ENCODE peak calls at places on chromosomes 16 and 17, in seven cellular contexts. B is HepG2, Z is SK-N-SH, M is GM12878, J is K562, P is H1, R is HCT116. Q is an unnamed sample.

GRCh38 chr16:24378999-24379398 is 122.9 kb downstream of the CACNG3 start:
- DNase-seq in B (no peak), Z (no peak), M (no peak), J (no peak), P (no peak), R (no peak), Q (no peak)

GRCh38 chr16:89139907-89140361 is 31.6 kb upstream of the CDH15 start:
- DNase-seq in B (no peak), Z (no peak), M (no peak), J (no peak), P (no peak), R (no peak), Q (no peak)

GRCh38 chr16:3021449-3022207 is 1.5 kb downstream of the TNFRSF12A start:
- DNase-seq in B (peak; percentile 68), Z (peak; percentile 86), M (no peak), J (peak; percentile 84), P (peak; percentile 81), R (peak; percentile 82), Q (peak; percentile 75)

GRCh38 chr17:62700964-62701705 is 73.7 kb downstream of the MRC2 start:
- DNase-seq in B (no peak), Z (no peak), M (no peak), J (no peak), P (no peak), R (no peak), Q (no peak)

GRCh38 chr17:19024101-19025078 is 19.8 kb upstream of the FAM83G start:
- DNase-seq in B (no peak), Z (no peak), M (no peak), J (no peak), P (no peak), R (no peak), Q (peak; percentile 16)

GRCh38 chr16:1212616-1213194 is 12.4 kb downstream of the TPSG1 start:
- DNase-seq in B (no peak), Z (no peak), M (no peak), J (no peak), P (no peak), R (no peak), Q (no peak)

GRCh38 chr16:13852827-13853226 is 67.1 kb upstream of the ERCC4 start:
- DNase-seq in B (no peak), Z (no peak), M (no peak), J (no peak), P (no peak), R (no peak), Q (no peak)

GRCh38 chr17:79325707-79326106 is 251.1 kb downstream of the ENGASE start:
- DNase-seq in B (no peak), Z (no peak), M (no peak), J (peak; percentile 37), P (no peak), R (no peak), Q (peak; percentile 61)

GRCh38 chr17:7613769-7614421 is 802 bp downstream of the FXR2 start:
- DNase-seq in B (no peak), Z (no peak), M (no peak), J (no peak), P (no peak), R (no peak), Q (no peak)

GRCh38 chr17:27446569-27447301 is 9.5 kb upstream of the KSR1 start:
- DNase-seq in B (no peak), Z (peak; percentile 54), M (no peak), J (peak; percentile 78), P (no peak), R (no peak), Q (no peak)

GRCh38 chr17:69159418-69159817 is 17.7 kb upstream of the ABCA6 start:
- DNase-seq in B (no peak), Z (no peak), M (no peak), J (no peak), P (no peak), R (no peak), Q (no peak)

GRCh38 chr16:68539704-68540370 is 746 bp downstream of the ZFP90 start:
- DNase-seq in B (no peak), Z (no peak), M (no peak), J (no peak), P (no peak), R (no peak), Q (peak; percentile 16)

GRCh38 chr17:78107457-78107856 is 21.1 kb downstream of the TMC6 start:
- DNase-seq in B (no peak), Z (no peak), M (no peak), J (no peak), P (no peak), R (no peak), Q (no peak)

GRCh38 chr17:31431098-31431794 is 39.8 kb downstream of the RAB11FIP4 start:
- DNase-seq in B (no peak), Z (no peak), M (no peak), J (no peak), P (no peak), R (no peak), Q (no peak)

GRCh38 chr16:15788846-15789239 is 68.0 kb downstream of the MYH11 start:
- DNase-seq in B (no peak), Z (no peak), M (no peak), J (no peak), P (no peak), R (no peak), Q (no peak)

GRCh38 chr16:86215233-86215978 is 294.9 kb upstream of the FOXF1 start:
- DNase-seq in B (no peak), Z (no peak), M (no peak), J (no peak), P (no peak), R (no peak), Q (no peak)

GRCh38 chr17:78716814-78717393 is 65.2 kb downstream of the CYTH1 start:
- DNase-seq in B (no peak), Z (peak; percentile 82), M (no peak), J (no peak), P (no peak), R (no peak), Q (no peak)

GRCh38 chr17:81037783-81038733 is 3.1 kb downstream of the BAIAP2 start:
- DNase-seq in B (no peak), Z (no peak), M (no peak), J (no peak), P (no peak), R (no peak), Q (peak; percentile 61)

GRCh38 chr17:29008591-29008990 is 2.8 kb upstream of the SEZ6 start:
- DNase-seq in B (peak; percentile 14), Z (no peak), M (no peak), J (no peak), P (no peak), R (no peak), Q (no peak)

GRCh38 chr16:89264800-89265550 is 47.5 kb downstream of the ZNF778 start:
- DNase-seq in B (no peak), Z (no peak), M (no peak), J (no peak), P (no peak), R (no peak), Q (no peak)

GRCh38 chr16:86590501-86591144 is 12.3 kb downstream of the FOXL1 start:
- DNase-seq in B (peak; percentile 32), Z (no peak), M (no peak), J (no peak), P (no peak), R (no peak), Q (peak; percentile 15)

GRCh38 chr17:73340093-73340596 is 28.3 kb upstream of the CDC42EP4 start:
- DNase-seq in B (peak; percentile 88), Z (no peak), M (peak; percentile 42), J (no peak), P (no peak), R (peak; percentile 71), Q (no peak)

GRCh38 chr17:65345261-65346060 is 208.3 kb downstream of the RGS9 start:
- DNase-seq in B (no peak), Z (no peak), M (no peak), J (no peak), P (no peak), R (no peak), Q (no peak)

GRCh38 chr17:14760719-14761425 is 460.0 kb downstream of the HS3ST3B1 start:
- DNase-seq in B (peak; percentile 76), Z (no peak), M (no peak), J (no peak), P (no peak), R (no peak), Q (no peak)

GRCh38 chr16:48366165-48367093 is 18.8 kb downstream of the SIAH1 start:
- DNase-seq in B (peak; percentile 79), Z (peak; percentile 46), M (peak; percentile 68), J (peak; percentile 35), P (no peak), R (peak; percentile 80), Q (peak; percentile 26)

GRCh38 chr16:48014349-48015135 is 141.3 kb downstream of the ABCC12 start:
- DNase-seq in B (peak; percentile 11), Z (no peak), M (no peak), J (no peak), P (no peak), R (peak; percentile 63), Q (no peak)

GRCh38 chr17:30921544-30922196 is at the start of gene ADAP2:
- DNase-seq in B (no peak), Z (peak; percentile 69), M (no peak), J (peak; percentile 34), P (no peak), R (peak; percentile 19), Q (peak; percentile 83)

GRCh38 chr16:68064791-68065365 is 20.3 kb upstream of the NFATC3 start:
- DNase-seq in B (peak; percentile 61), Z (peak; percentile 77), M (no peak), J (peak; percentile 85), P (no peak), R (peak; percentile 28), Q (peak; percentile 58)

GRCh38 chr16:25066747-25067631 is 44.6 kb upstream of the LCMT1 start:
- DNase-seq in B (peak; percentile 44), Z (peak; percentile 98), M (no peak), J (peak; percentile 95), P (peak; percentile 38), R (no peak), Q (peak; percentile 78)

GRCh38 chr17:57577751-57578607 is 167.1 kb downstream of the CCDC182 start:
- DNase-seq in B (peak; percentile 95), Z (peak; percentile 47), M (no peak), J (no peak), P (no peak), R (no peak), Q (no peak)
- TF ChIP-seq JUND in B (no peak), Z (no peak), M (no peak), J (no peak), P (no peak), R (no peak), Q (no peak)

GRCh38 chr17:38326996-38327792 is 16.6 kb downstream of the GPR179 start:
- DNase-seq in B (no peak), Z (peak; percentile 14), M (no peak), J (no peak), P (no peak), R (no peak), Q (no peak)
- TF ChIP-seq JUND in B (no peak), Z (no peak), M (no peak), J (no peak), P (no peak), R (no peak), Q (no peak)

DNA sequence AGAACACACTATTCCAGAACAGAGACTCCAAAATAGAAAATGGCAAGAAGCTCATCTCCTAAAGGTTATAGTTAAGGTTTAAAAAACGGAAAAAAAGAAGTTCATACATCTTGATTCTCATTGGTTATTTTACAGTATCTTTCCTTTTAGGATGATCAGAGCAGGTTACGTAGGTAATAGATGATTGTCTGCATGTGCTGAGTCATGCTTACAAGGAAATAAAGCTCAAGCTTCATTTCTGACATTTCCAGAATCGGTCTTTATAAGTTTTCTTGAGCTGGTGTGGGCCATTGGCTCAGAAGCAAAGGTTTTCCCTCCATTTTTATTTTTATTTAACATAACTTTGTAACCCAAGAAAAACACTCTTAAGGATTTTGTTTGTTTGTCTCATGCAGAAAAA is 1030.3 kb upstream of the CDH8 start:
- DNase-seq in B (no peak), Z (no peak), M (no peak), J (no peak), P (no peak), R (no peak), Q (no peak)
- TF ChIP-seq JUND in B (no peak), Z (no peak), M (no peak), J (no peak), P (no peak), R (no peak), Q (no peak)

GRCh38 chr16:75648265-75649076 is 898 bp downstream of the TERF2IP start:
- DNase-seq in B (peak; percentile 63), Z (peak; percentile 85), M (no peak), J (peak; percentile 76), P (no peak), R (peak; percentile 48), Q (peak; percentile 77)
- TF ChIP-seq JUND in B (no peak), Z (no peak), M (no peak), J (no peak), P (no peak), R (no peak), Q (no peak)